ENCODE peak calls at places on chromosome 21, in nine cellular contexts. T is kidney epithelial cell; K is adrenal gland; F is CD8-positive, alpha-beta T cell; G is pancreas; W is uterus; O is Karpas-422; Y is neural progenitor cell; J is neuronal stem cell. H is an unnamed sample. For H3K27me3, the result is how much of the 10 kb centered on the place peaks cover.

GRCh38 chr21:19941626-19942025 is 1056.6 kb upstream of the NCAM2 start:
- DNase-seq in T (no peak), J (no peak), Y (no peak), F (no peak), G (no peak), K (no peak), O (no peak), W (no peak), H (no peak)

GRCh38 chr21:26835027-26835713 is 10.0 kb downstream of the ADAMTS1 start:
- DNase-seq in K (no peak), J (no peak), Y (no peak), G (no peak), F (no peak), O (no peak), W (no peak), T (no peak), H (no peak)

GRCh38 chr21:24217141-24217540 is 1390.1 kb downstream of the MRPL39 start:
- DNase-seq in T (no peak), O (no peak), K (no peak), Y (no peak), F (no peak), W (no peak), J (no peak), G (no peak), H (no peak)

GRCh38 chr21:44002511-44002910 is 9.6 kb upstream of the TRAPPC10 start:
- DNase-seq in G (no peak), J (no peak), Y (no peak), K (no peak), O (no peak), T (no peak), F (no peak), W (no peak), H (no peak)

GRCh38 chr21:46117586-46118304 is 19.8 kb downstream of the COL6A2 start:
- DNase-seq in G (no peak), W (peak), J (no peak), K (no peak), F (no peak), O (no peak), T (no peak), Y (no peak), H (no peak)

GRCh38 chr21:43289966-43290365 is 121.2 kb downstream of the CRYAA start:
- DNase-seq in F (no peak), T (no peak), J (no peak), Y (no peak), G (no peak), K (no peak), O (no peak), W (no peak), H (no peak)

GRCh38 chr21:35204850-35205564 is 155.9 kb upstream of the RUNX1 start:
- DNase-seq in K (peak), F (no peak), Y (no peak), G (peak), J (no peak), O (peak), W (peak), T (no peak), H (no peak)

GRCh38 chr21:43848771-43849170 is 16.3 kb upstream of the AGPAT3 start:
- DNase-seq in K (no peak), T (no peak), F (no peak), J (no peak), O (no peak), W (no peak), G (no peak), Y (no peak), H (no peak)

GRCh38 chr21:42107881-42108553 is 36.9 kb downstream of the UMODL1 start:
- DNase-seq in T (no peak), W (no peak), K (peak), J (peak), G (peak), F (peak), O (peak), Y (peak), H (peak)

GRCh38 chr21:32007461-32007860 is 134.6 kb downstream of the HUNK start:
- DNase-seq in T (no peak), J (no peak), K (no peak), Y (no peak), O (no peak), W (no peak), G (no peak), F (no peak), H (no peak)

GRCh38 chr21:35352066-35352770 is 303.1 kb upstream of the RUNX1 start:
- DNase-seq in O (no peak), J (no peak), G (no peak), Y (no peak), F (no peak), W (no peak), T (peak), K (no peak), H (no peak)

GRCh38 chr21:16455526-16455925 is 725.7 kb downstream of the USP25 start:
- DNase-seq in F (no peak), Y (no peak), J (no peak), G (no peak), O (no peak), W (no peak), T (no peak), K (no peak), H (no peak)

GRCh38 chr21:35226960-35227741 is 178.0 kb upstream of the RUNX1 start:
- DNase-seq in K (no peak), G (no peak), T (no peak), F (peak), W (no peak), J (no peak), Y (no peak), O (peak), H (no peak)

GRCh38 chr21:18477059-18477458 is 73.5 kb upstream of the TMPRSS15 start:
- DNase-seq in Y (no peak), K (no peak), W (no peak), G (no peak), O (no peak), T (peak), F (no peak), J (no peak), H (no peak)

GRCh38 chr21:26148834-26149354 is 21.7 kb downstream of the APP start:
- DNase-seq in G (no peak), O (no peak), F (no peak), K (no peak), W (no peak), Y (peak), J (no peak), T (no peak), H (no peak)

GRCh38 chr21:35616090-35616489 is 444.2 kb downstream of the SETD4 start:
- DNase-seq in O (peak), K (no peak), J (no peak), T (no peak), Y (no peak), W (no peak), F (no peak), G (no peak), H (no peak)

GRCh38 chr21:43905726-43906455 is 40.9 kb downstream of the AGPAT3 start:
- DNase-seq in W (no peak), O (no peak), T (no peak), G (no peak), Y (no peak), J (no peak), K (no peak), F (no peak), H (no peak)

GRCh38 chr21:43861716-43862115 is 3.3 kb upstream of the AGPAT3 start:
- DNase-seq in F (no peak), K (no peak), W (no peak), G (no peak), O (no peak), Y (no peak), T (no peak), J (no peak), H (no peak)

GRCh38 chr21:46634966-46635323 is 529 bp upstream of the PRMT2 start:
- DNase-seq in T (peak), W (peak), K (peak), J (peak), O (peak), G (no peak), Y (peak), F (peak), H (peak)

GRCh38 chr21:42315296-42315891 is at the start of gene TFF3:
- DNase-seq in J (no peak), F (no peak), G (peak), T (peak), W (peak), O (no peak), K (peak), Y (peak), H (no peak)

GRCh38 chr21:35303085-35303484 is 254.0 kb upstream of the RUNX1 start:
- DNase-seq in F (no peak), T (no peak), O (no peak), K (peak), J (no peak), Y (no peak), W (no peak), G (no peak), H (no peak)

GRCh38 chr21:14143999-14144398 is 66.8 kb downstream of the LIPI start:
- DNase-seq in J (no peak), K (no peak), W (no peak), G (no peak), T (no peak), O (no peak), F (no peak), Y (no peak), H (no peak)

GRCh38 chr21:42456457-42456856 is 39.6 kb downstream of the RSPH1 start:
- DNase-seq in J (no peak), G (no peak), Y (no peak), F (no peak), T (no peak), K (no peak), O (peak), W (no peak), H (no peak)

GRCh38 chr21:29218749-29219148 is 80.0 kb upstream of the BACH1 start:
- DNase-seq in Y (no peak), W (no peak), K (no peak), F (no peak), G (peak), T (no peak), O (no peak), J (no peak), H (no peak)

GRCh38 chr21:43287111-43287973 is 118.5 kb downstream of the CRYAA start:
- DNase-seq in F (no peak), T (no peak), Y (no peak), W (no peak), O (peak), K (no peak), J (no peak), G (no peak), H (no peak)

GRCh38 chr21:42837421-42838211 is 41.7 kb downstream of the WDR4 start:
- DNase-seq in W (peak), Y (no peak), G (no peak), T (no peak), K (peak), J (no peak), F (no peak), O (no peak), H (no peak)

GRCh38 chr21:26093094-26093493 is 77.5 kb downstream of the APP start:
- DNase-seq in F (no peak), W (no peak), G (no peak), Y (no peak), J (no peak), T (no peak), O (no peak), K (no peak), H (no peak)

GRCh38 chr21:21232320-21232719 is 234.1 kb downstream of the NCAM2 start:
- DNase-seq in J (peak), Y (peak), W (no peak), G (no peak), K (peak), O (peak), T (no peak), F (no peak), H (no peak)

GRCh38 chr21:15199940-15200339 is 135.1 kb upstream of the NRIP1 start:
- DNase-seq in T (no peak), G (no peak), Y (no peak), O (no peak), K (no peak), W (no peak), F (no peak), J (no peak), H (no peak)
- H3K4me3 ChIP-seq in T (no peak), G (no peak), Y (no peak), O (no peak), K (no peak), W (no peak), F (no peak), J (no peak), H (no peak)

DNA sequence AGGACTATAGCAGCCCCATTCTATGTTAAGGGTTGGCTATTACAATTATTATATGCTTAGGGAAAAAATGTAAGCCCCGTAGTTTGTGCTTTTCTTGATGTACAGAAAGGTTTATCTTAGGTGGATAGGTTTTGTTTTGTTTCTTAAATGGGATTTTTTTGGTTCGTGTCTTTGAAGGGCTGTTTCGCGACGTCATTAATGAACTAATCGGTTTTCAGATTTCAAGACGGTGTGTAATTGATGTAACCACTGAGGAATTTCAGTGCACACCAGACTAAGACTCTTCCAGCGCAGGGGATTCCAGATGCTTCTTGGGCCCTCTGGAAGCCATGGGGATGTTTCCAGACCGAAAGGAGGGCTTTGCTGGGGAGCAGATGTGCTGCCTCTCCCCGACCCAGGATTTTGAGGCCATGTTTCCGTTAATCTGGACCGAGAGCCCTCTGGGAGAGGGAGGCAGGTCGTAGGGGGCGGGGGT is 4.8 kb upstream of the SIM2 start:
- DNase-seq in G (no peak), K (no peak), O (no peak), J (no peak), W (no peak), Y (peak), F (no peak), T (no peak), H (no peak)
- H3K27me3 ChIP-seq in G (under half), K (half or more), O (under half), J (half or more), W (half or more), Y (half or more), F (half or more), T (half or more), H (under half)

GRCh38 chr21:45096216-45096615 is 21.8 kb downstream of the ADARB1 start:
- DNase-seq in K (no peak), Y (no peak), J (no peak), W (no peak), T (no peak), O (no peak), G (no peak), F (no peak), H (no peak)

GRCh38 chr21:45095505-45095904 is 21.1 kb downstream of the ADARB1 start:
- DNase-seq in K (no peak), J (no peak), W (no peak), O (no peak), F (no peak), G (no peak), Y (no peak), T (no peak), H (no peak)

GRCh38 chr21:45094412-45094811 is 20.0 kb downstream of the ADARB1 start:
- DNase-seq in T (no peak), G (no peak), J (no peak), K (no peak), O (no peak), F (no peak), Y (no peak), W (no peak), H (no peak)

GRCh38 chr21:45091540-45092322 is 17.4 kb downstream of the ADARB1 start:
- DNase-seq in J (no peak), G (no peak), W (no peak), F (no peak), T (no peak), O (no peak), K (no peak), Y (no peak), H (no peak)

DNA sequence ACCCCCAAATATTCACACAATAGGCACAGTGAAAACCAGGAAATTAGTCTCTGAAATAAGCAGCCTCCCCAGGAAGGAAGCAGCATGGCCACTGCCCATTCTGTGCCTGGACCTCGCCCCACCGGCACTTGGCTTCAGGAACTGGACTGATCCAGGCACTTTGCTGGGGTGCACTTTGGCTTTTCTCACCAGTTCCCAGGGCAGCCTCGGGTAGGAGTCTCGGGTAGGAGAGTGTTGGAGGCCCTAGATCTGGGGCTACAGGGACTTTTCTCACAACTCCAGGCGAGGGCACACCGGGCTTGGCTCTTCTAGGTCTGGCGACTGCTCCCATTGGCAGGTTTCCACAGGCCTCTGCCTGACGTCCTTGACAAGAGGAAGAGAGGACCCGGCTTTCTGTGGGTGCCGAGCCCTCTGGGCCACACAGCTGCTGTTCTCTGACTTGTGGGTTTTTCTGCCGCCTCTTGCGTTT is 18.7 kb downstream of the ADARB1 start:
- DNase-seq in K (peak), T (no peak), O (no peak), F (no peak), J (no peak), G (peak), W (no peak), Y (no peak), H (no peak)
- H3K4me3 ChIP-seq in K (no peak), T (no peak), O (no peak), F (no peak), J (no peak), G (no peak), W (no peak), Y (no peak), H (no peak)

DNA sequence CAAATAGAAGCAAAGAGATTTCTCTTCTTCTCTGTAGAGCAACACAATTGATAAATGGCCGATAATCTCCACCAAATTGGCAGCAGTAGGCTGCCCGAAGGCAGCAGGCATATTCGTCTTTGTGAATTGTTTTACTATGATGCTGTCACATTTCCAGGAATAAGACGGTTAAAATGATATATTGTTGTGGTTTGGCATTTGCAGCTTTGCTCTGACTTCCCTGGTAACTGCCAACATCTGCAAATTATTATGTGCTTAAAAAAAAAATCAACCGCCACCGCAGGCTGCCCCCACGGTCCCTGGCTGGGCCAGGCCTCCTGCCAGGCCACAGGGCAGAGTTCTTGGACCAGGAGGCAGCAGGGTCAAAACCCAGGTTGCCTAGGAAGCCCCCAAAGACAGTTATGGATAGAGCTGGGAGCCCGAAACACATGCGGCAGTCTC is 179.3 kb downstream of the ETS2 start:
- DNase-seq in J (no peak), G (no peak), T (no peak), F (no peak), K (peak), Y (no peak), W (no peak), O (no peak), H (no peak)
- H3K27me3 ChIP-seq in J (under half), G (under half), T (under half), F (under half), K (under half), Y (under half), W (under half), O (under half), H (under half)

GRCh38 chr21:33663241-33663640 is 20.9 kb downstream of the ITSN1 start:
- DNase-seq in K (no peak), W (no peak), O (no peak), J (no peak), T (no peak), F (no peak), G (no peak), Y (no peak), H (no peak)

GRCh38 chr21:33660406-33660805 is 18.1 kb downstream of the ITSN1 start:
- DNase-seq in T (no peak), J (no peak), O (no peak), Y (no peak), G (no peak), F (no peak), K (no peak), W (no peak), H (no peak)

GRCh38 chr21:33664135-33664534 is 21.8 kb downstream of the ITSN1 start:
- DNase-seq in F (no peak), T (no peak), J (no peak), Y (no peak), K (no peak), O (no peak), W (no peak), G (no peak), H (no peak)

GRCh38 chr21:33661146-33661545 is 18.8 kb downstream of the ITSN1 start:
- DNase-seq in G (no peak), K (no peak), J (no peak), Y (no peak), W (no peak), O (no peak), F (no peak), T (no peak), H (no peak)

GRCh38 chr21:33662046-33662445 is 19.7 kb downstream of the ITSN1 start:
- DNase-seq in F (no peak), T (no peak), W (no peak), O (no peak), Y (no peak), J (no peak), K (no peak), G (no peak), H (no peak)
- H3K4me3 ChIP-seq in F (no peak), T (no peak), W (no peak), O (no peak), Y (no peak), J (no peak), K (no peak), G (no peak), H (no peak)

GRCh38 chr21:38244885-38245869 is 11.6 kb upstream of the KCNJ15 start:
- DNase-seq in F (peak), G (no peak), W (no peak), Y (no peak), T (peak), K (no peak), J (no peak), O (no peak), H (no peak)
- H3K27me3 ChIP-seq in F (under half), G (under half), W (under half), Y (under half), T (under half), K (under half), J (under half), O (under half), H (under half)

DNA sequence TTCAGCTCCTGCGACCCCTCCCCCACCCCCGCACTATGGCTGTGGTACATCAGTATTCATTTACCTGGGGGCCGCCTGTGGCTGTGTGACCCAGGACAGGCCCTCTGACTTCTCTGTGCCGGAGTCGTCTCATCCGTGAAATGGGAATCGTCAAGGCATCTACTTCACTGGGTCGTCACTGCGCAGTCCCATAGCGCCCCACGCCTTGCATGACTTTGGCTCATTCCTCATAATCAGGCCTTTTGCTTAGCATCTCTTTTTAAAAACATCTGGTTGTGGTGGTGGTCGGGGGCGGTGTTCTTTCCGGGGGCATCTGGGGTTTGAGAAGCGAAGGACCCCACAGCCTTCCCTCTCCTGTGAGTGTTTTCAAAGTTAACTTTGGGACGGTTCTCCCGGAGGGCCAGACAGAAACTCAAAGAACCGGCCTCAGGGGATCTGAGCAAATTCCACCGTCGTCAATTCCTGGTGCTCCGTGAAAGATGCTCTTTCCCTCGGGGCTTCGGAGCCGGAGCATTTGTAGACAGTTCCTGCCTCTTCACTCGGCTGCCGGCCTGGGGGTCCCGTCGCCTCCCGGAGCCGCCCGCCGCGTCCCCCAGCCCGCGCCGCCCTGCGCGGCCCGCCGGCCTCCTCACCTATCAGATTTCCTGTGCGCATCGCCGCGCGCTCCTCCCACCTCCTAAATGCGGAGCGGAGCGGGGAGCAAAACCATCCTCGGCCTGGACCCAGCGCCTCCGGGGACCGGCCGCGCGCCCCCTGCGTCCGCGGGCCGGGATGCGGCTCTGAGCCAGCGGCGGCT is at the start of gene B3GALT5:
- DNase-seq in W (no peak), F (no peak), K (no peak), O (no peak), T (no peak), J (peak), G (peak), Y (peak), H (no peak)
- H3K4me3 ChIP-seq in W (peak), F (no peak), K (no peak), O (no peak), T (peak), J (peak), G (peak), Y (peak), H (no peak)

H was measured in HAP-1.